ENCODE peak calls at places on chromosomes 16 and 17, in five cellular contexts. L is tibial nerve, Z is progenitor cell of endocrine pancreas, K is astrocyte of the hippocampus, M is caudate nucleus. N is an unnamed sample.

GRCh38 chr16:28063047-28063521 is 430 bp downstream of the GSG1L start:
- DNase-seq in K (peak), Z (no peak), L (no peak), M (no peak), N (no peak)

GRCh38 chr17:64085650-64086005 is 44.3 kb downstream of the ERN1 start:
- DNase-seq in K (no peak), M (no peak), Z (no peak), L (no peak), N (no peak)

GRCh38 chr16:60203525-60204124 is 1469.5 kb upstream of the GOT2 start:
- DNase-seq in L (no peak), M (no peak), K (peak), Z (no peak), N (peak)

GRCh38 chr16:80344570-80344969 is 196.2 kb upstream of the DYNLRB2 start:
- DNase-seq in Z (no peak), L (no peak), M (no peak), K (no peak), N (no peak)

GRCh38 chr17:39979865-39980401 is 674 bp upstream of the PSMD3 start:
- DNase-seq in L (no peak), M (no peak), K (no peak), Z (peak), N (peak)

GRCh38 chr16:89264800-89265550 is 47.5 kb downstream of the ZNF778 start:
- DNase-seq in M (no peak), Z (no peak), K (no peak), L (no peak), N (no peak)

GRCh38 chr17:57033296-57033695 is 51.8 kb upstream of the AKAP1 start:
- DNase-seq in K (peak), L (no peak), M (no peak), Z (no peak), N (peak)

GRCh38 chr17:66044083-66044482 is 147.8 kb downstream of the CEP112 start:
- DNase-seq in L (no peak), K (no peak), M (no peak), Z (no peak), N (no peak)

GRCh38 chr16:19707699-19708497 is 10.1 kb downstream of the KNOP1 start:
- DNase-seq in M (no peak), L (no peak), K (no peak), Z (no peak), N (no peak)

GRCh38 chr17:82830249-82830661 is 9.6 kb downstream of the ZNF750 start:
- DNase-seq in M (no peak), L (no peak), Z (no peak), K (peak), N (no peak)

GRCh38 chr17:82399601-82400101 is 18.5 kb upstream of the HEXD start:
- DNase-seq in K (no peak), L (no peak), M (no peak), Z (no peak), N (no peak)

GRCh38 chr17:66165537-66166123 is 26.3 kb downstream of the CEP112 start:
- DNase-seq in L (no peak), M (no peak), Z (no peak), K (peak), N (peak)

GRCh38 chr16:668519-669171 is 713 bp downstream of the RHOT2 start:
- DNase-seq in Z (no peak), K (peak), L (no peak), M (no peak), N (peak)

GRCh38 chr17:56708220-56708567 is 114.7 kb downstream of the NOG start:
- DNase-seq in L (no peak), M (no peak), K (peak), Z (no peak), N (no peak)

GRCh38 chr16:49352923-49353322 is 20.7 kb upstream of the C16orf78 start:
- DNase-seq in Z (no peak), M (no peak), L (no peak), K (no peak), N (peak)

GRCh38 chr16:75584108-75584507 is 17.9 kb downstream of the GABARAPL2 start:
- DNase-seq in L (no peak), M (no peak), Z (no peak), K (no peak), N (no peak)

GRCh38 chr17:76014925-76015261 is 12.2 kb downstream of the EVPL start:
- DNase-seq in M (no peak), K (no peak), L (no peak), Z (no peak), N (no peak)

GRCh38 chr17:27597783-27598320 is 33.1 kb upstream of the LGALS9 start:
- DNase-seq in K (no peak), Z (no peak), L (no peak), M (no peak), N (no peak)

GRCh38 chr17:77649717-77650211 is 308.7 kb upstream of the TNRC6C start:
- DNase-seq in M (no peak), K (peak), Z (no peak), L (no peak), N (peak)

GRCh38 chr17:73586921-73587680 is 57.1 kb downstream of the SDK2 start:
- DNase-seq in M (no peak), L (no peak), Z (no peak), K (no peak), N (no peak)

GRCh38 chr17:82043507-82043906 is 6.0 kb upstream of the DCXR start:
- DNase-seq in M (no peak), L (no peak), Z (no peak), K (no peak), N (no peak)

GRCh38 chr16:67023689-67024088 is 5.3 kb upstream of the CBFB start:
- DNase-seq in K (no peak), L (no peak), M (no peak), Z (no peak), N (no peak)

GRCh38 chr16:86901483-86901882 is 323.1 kb downstream of the FOXL1 start:
- DNase-seq in K (peak), L (no peak), Z (no peak), M (no peak), N (no peak)

GRCh38 chr17:33028061-33028460 is 36.4 kb downstream of the SPACA3 start:
- DNase-seq in Z (no peak), K (no peak), L (no peak), M (no peak), N (no peak)

GRCh38 chr17:27351741-27352140 is 57.8 kb downstream of the WSB1 start:
- DNase-seq in Z (no peak), M (no peak), L (no peak), K (no peak), N (no peak)

GRCh38 chr17:59357929-59358328 is 26.5 kb downstream of the YPEL2 start:
- DNase-seq in K (peak), M (no peak), L (no peak), Z (no peak), N (no peak)

GRCh38 chr17:75110307-75110937 is 653 bp downstream of the ARMC7 start:
- DNase-seq in L (no peak), K (no peak), M (no peak), Z (no peak), N (peak)

GRCh38 chr16:79146-80054 is 1.4 kb downstream of the MPG start:
- DNase-seq in L (no peak), M (no peak), Z (no peak), K (no peak), N (no peak)

GRCh38 chr17:39001703-39002637 is 34.8 kb upstream of the FBXO47 start:
- DNase-seq in M (no peak), K (peak), Z (no peak), L (peak), N (no peak)

GRCh38 chr16:1379863-1380174 is 28.1 kb downstream of the GNPTG start:
- DNase-seq in L (no peak), K (no peak), M (no peak), Z (no peak), N (no peak)

GRCh38 chr17:7413346-7413985 is 5.8 kb downstream of the NLGN2 start:
- DNase-seq in M (no peak), K (no peak), L (no peak), Z (no peak), N (no peak)

GRCh38 chr16:694187-694862 is 4.1 kb upstream of the WDR24 start:
- DNase-seq in Z (no peak), K (no peak), M (no peak), L (no peak), N (no peak)

GRCh38 chr16:88298882-88299745 is 83.6 kb upstream of the ZNF469 start:
- DNase-seq in M (no peak), L (no peak), Z (no peak), K (no peak), N (no peak)

GRCh38 chr16:82627811-82628339 is 1.1 kb downstream of the CDH13 start:
- DNase-seq in Z (peak), M (no peak), L (no peak), K (peak), N (no peak)

N was measured in Karpas-422.